ENCODE peak calls at places on chromosomes 4 and X, in ten cellular contexts. G is bronchial epithelial cell; E is heart right ventricle; X is T1000; N is Kasumi-1; R is AG09319; F is activated CD8-positive, alpha-beta memory T cell treated with anti-CD3 and anti-CD28 coated beads for 48 hours; H is cardiac muscle cell; Y is epithelial cell of proximal tubule; Z is MM.1S. Q is an unnamed sample.

GRCh38 chrX:40175416-40176255 is 77.9 kb upstream of the BCOR start:
- DNase-seq in Y (no peak), G (no peak), H (peak; percentile 75), F (no peak), N (no peak), Z (peak; percentile 77), E (peak; percentile 75), X (no peak), R (no peak), Q (no peak)

GRCh38 chr4:42313872-42314271 is 83.4 kb upstream of the SHISA3 start:
- DNase-seq in Y (no peak), R (no peak), F (no peak), E (no peak), N (no peak), H (no peak), X (no peak), Z (no peak), G (no peak), Q (no peak)

GRCh38 chrX:264634-265455 is 16.3 kb upstream of the PLCXD1 start:
- DNase-seq in F (no peak), R (no peak), Y (no peak), H (no peak), X (no peak), N (no peak), G (peak; percentile 22), Z (no peak), E (no peak), Q (no peak)

GRCh38 chr4:88737304-88738015 is 39.8 kb upstream of the NAP1L5 start:
- DNase-seq in F (no peak), H (no peak), R (no peak), E (no peak), Y (peak; percentile 93), X (no peak), G (peak; percentile 13), Z (peak; percentile 79), N (no peak), Q (no peak)

GRCh38 chr4:42715807-42716482 is 59.0 kb upstream of the ATP8A1 start:
- DNase-seq in E (no peak), N (no peak), Z (no peak), G (peak; percentile 60), H (no peak), X (no peak), R (no peak), F (no peak), Y (peak; percentile 6), Q (no peak)

GRCh38 chrX:109760922-109761250 is 27.8 kb upstream of the ACSL4 start:
- DNase-seq in Z (no peak), Y (no peak), H (peak; percentile 7), F (no peak), N (no peak), G (no peak), R (no peak), E (no peak), X (no peak), Q (no peak)

GRCh38 chrX:151722241-151722846 is 6.5 kb downstream of the FATE1 start:
- DNase-seq in E (peak; percentile 13), H (peak; percentile 73), R (peak; percentile 1), X (no peak), G (peak; percentile 1), F (no peak), Z (no peak), Y (no peak), N (no peak), Q (no peak)

GRCh38 chr4:5735463-5735862 is 24.5 kb downstream of the EVC start:
- DNase-seq in F (no peak), Z (no peak), R (no peak), Y (no peak), H (no peak), X (no peak), N (no peak), E (no peak), G (no peak), Q (no peak)

GRCh38 chrX:15563056-15563455 is 37.7 kb downstream of the ACE2 start:
- DNase-seq in G (no peak), N (no peak), Z (no peak), X (no peak), Y (no peak), F (no peak), R (no peak), H (no peak), E (no peak), Q (no peak)

Q was measured in AG04450.